ENCODE peak calls at places on chromosomes 11 and 22, in eight cellular contexts. B is foreskin fibroblast, N is H1, T is astrocyte of the spinal cord, O is PC-9, S is HCT116, W is upper lobe of right lung, P is pancreas. J is an unnamed sample.

GRCh38 chr11:17865765-17866428 is 131.3 kb downstream of the KCNC1 start:
- DNase-seq in T (no peak), W (no peak), O (no peak), B (no peak), P (no peak), N (no peak), S (no peak), J (no peak)

GRCh38 chr11:41498726-41499125 is 39.3 kb upstream of the LRRC4C start:
- DNase-seq in P (no peak), N (no peak), B (no peak), S (no peak), T (peak), W (no peak), O (no peak), J (no peak)

GRCh38 chr22:46043339-46043738 is 66.4 kb upstream of the WNT7B start:
- DNase-seq in W (peak), S (no peak), P (no peak), O (no peak), N (no peak), T (no peak), B (no peak), J (no peak)

GRCh38 chr11:110305169-110306018 is 9.0 kb upstream of the RDX start:
- DNase-seq in T (peak), O (peak), N (no peak), B (no peak), S (no peak), P (no peak), W (no peak), J (no peak)

GRCh38 chr11:101478587-101479375 is 105.0 kb downstream of the TRPC6 start:
- DNase-seq in B (peak), S (no peak), W (no peak), T (no peak), N (peak), O (no peak), P (no peak), J (no peak)

GRCh38 chr11:120398184-120398583 is 62.0 kb downstream of the ARHGEF12 start:
- DNase-seq in N (no peak), O (no peak), W (no peak), S (no peak), T (no peak), P (no peak), B (no peak), J (no peak)

GRCh38 chr11:105935791-105936190 is 86.2 kb downstream of the MSANTD4 start:
- DNase-seq in S (peak), W (no peak), T (peak), N (no peak), P (no peak), O (no peak), B (peak), J (peak)

GRCh38 chr11:131889760-131890620 is 519.6 kb downstream of the NTM start:
- DNase-seq in O (no peak), N (no peak), P (no peak), S (no peak), T (peak), W (no peak), B (no peak), J (no peak)

GRCh38 chr22:37043828-37044538 is 7.6 kb upstream of the KCTD17 start:
- DNase-seq in N (no peak), T (no peak), O (peak), B (no peak), W (peak), P (peak), S (peak), J (peak)

GRCh38 chr11:88335284-88335683 is 2.3 kb downstream of the CTSC start:
- DNase-seq in S (no peak), P (no peak), B (no peak), N (no peak), T (no peak), W (no peak), O (no peak), J (no peak)

GRCh38 chr11:107953506-107953905 is 25.3 kb downstream of the RAB39A start:
- DNase-seq in O (no peak), N (no peak), T (no peak), S (no peak), B (no peak), W (no peak), P (no peak), J (no peak)

GRCh38 chr11:66563832-66564231 is 4.6 kb downstream of the CTSF start:
- DNase-seq in O (no peak), W (no peak), P (no peak), N (no peak), S (no peak), B (no peak), T (no peak), J (no peak)

GRCh38 chr11:102761646-102762238 is 18.7 kb downstream of the MMP10 start:
- DNase-seq in P (no peak), W (no peak), S (no peak), O (peak), N (no peak), T (peak), B (no peak), J (no peak)

GRCh38 chr11:66071326-66071870 is 1.3 kb downstream of the PACS1 start:
- DNase-seq in O (no peak), W (no peak), N (no peak), S (no peak), B (no peak), P (no peak), T (no peak), J (no peak)

GRCh38 chr11:2975594-2975993 is 16.5 kb downstream of the NAP1L4 start:
- DNase-seq in N (no peak), T (peak), P (no peak), W (no peak), B (no peak), S (peak), O (no peak), J (peak)

GRCh38 chr11:130217133-130217631 is 57.6 kb downstream of the ST14 start:
- DNase-seq in S (no peak), B (no peak), P (no peak), T (no peak), W (peak), N (peak), O (no peak), J (no peak)

GRCh38 chr22:37370306-37370979 is 56.8 kb downstream of the ELFN2 start:
- DNase-seq in S (no peak), B (no peak), O (no peak), T (no peak), P (no peak), W (peak), N (no peak), J (no peak)

GRCh38 chr22:19149962-19150361 is at the start of gene GSC2:
- DNase-seq in S (no peak), N (peak), B (no peak), P (no peak), T (no peak), O (no peak), W (no peak), J (no peak)

GRCh38 chr22:25232301-25232700 is 12.9 kb downstream of the CRYBB2 start:
- DNase-seq in O (no peak), B (peak), W (no peak), N (no peak), T (no peak), S (no peak), P (no peak), J (no peak)

GRCh38 chr11:110424775-110425444 is 4.8 kb upstream of the FDX1 start:
- DNase-seq in B (no peak), N (no peak), S (no peak), O (no peak), W (no peak), T (no peak), P (no peak), J (no peak)

GRCh38 chr11:78244546-78245315 is 56.0 kb downstream of the USP35 start:
- DNase-seq in P (no peak), W (no peak), T (peak), N (no peak), S (no peak), B (no peak), O (no peak), J (no peak)

GRCh38 chr22:25496396-25497064 is 67.9 kb upstream of the GRK3 start:
- DNase-seq in P (no peak), T (no peak), W (no peak), N (no peak), S (no peak), B (no peak), O (no peak), J (no peak)

GRCh38 chr11:12455938-12456337 is 78.6 kb downstream of the PARVA start:
- DNase-seq in B (peak), T (peak), W (no peak), N (no peak), P (no peak), O (no peak), S (no peak), J (no peak)

GRCh38 chr22:43018615-43019014 is 3.7 kb upstream of the PACSIN2 start:
- DNase-seq in P (no peak), B (no peak), N (no peak), T (no peak), W (no peak), O (no peak), S (no peak), J (no peak)

GRCh38 chr22:46007848-46008261 is 30.9 kb upstream of the WNT7B start:
- DNase-seq in N (no peak), O (no peak), W (peak), T (peak), P (peak), B (peak), S (no peak), J (no peak)

GRCh38 chr22:45597460-45598192 is 74.0 kb upstream of the ATXN10 start:
- DNase-seq in T (no peak), B (no peak), N (no peak), W (no peak), P (peak), O (peak), S (no peak), J (peak)

GRCh38 chr11:75492181-75492820 is 33.4 kb downstream of the GDPD5 start:
- DNase-seq in T (no peak), W (no peak), P (no peak), N (no peak), S (no peak), O (no peak), B (no peak), J (peak)

GRCh38 chr11:135002236-135002635 is 590.2 kb upstream of the B3GAT1 start:
- DNase-seq in W (no peak), N (no peak), P (no peak), S (no peak), O (no peak), T (no peak), B (no peak), J (no peak)

GRCh38 chr11:40183073-40184064 is 1276.1 kb downstream of the LRRC4C start:
- DNase-seq in S (no peak), B (no peak), N (no peak), O (no peak), P (no peak), W (no peak), T (no peak), J (no peak)

GRCh38 chr11:94513091-94513490 is 830 bp downstream of the C11orf97 start:
- DNase-seq in S (no peak), P (no peak), N (no peak), B (no peak), O (no peak), T (no peak), W (no peak), J (no peak)

GRCh38 chr11:10405858-10406592 is 49.0 kb upstream of the AMPD3 start:
- DNase-seq in S (peak), N (no peak), O (peak), B (peak), T (peak), W (no peak), P (peak), J (peak)

GRCh38 chr11:67648140-67648795 is 2.3 kb downstream of the ACY3 start:
- DNase-seq in N (peak), B (no peak), W (peak), T (no peak), O (peak), P (peak), S (peak), J (no peak)

GRCh38 chr11:34356576-34356917 is 1.3 kb downstream of the ABTB2 start:
- DNase-seq in N (no peak), W (peak), O (peak), B (no peak), S (no peak), P (peak), T (peak), J (peak)

GRCh38 chr22:37892566-37893338 is 13.3 kb upstream of the MICALL1 start:
- DNase-seq in P (peak), T (no peak), B (no peak), O (no peak), S (no peak), N (no peak), W (peak), J (no peak)

GRCh38 chr11:75577198-75577597 is 15.1 kb downstream of the SERPINH1 start:
- DNase-seq in W (peak), S (no peak), N (peak), P (no peak), O (no peak), B (no peak), T (no peak), J (peak)

GRCh38 chr22:27747396-27748256 is 53.9 kb downstream of the MN1 start:
- DNase-seq in B (no peak), O (no peak), N (no peak), T (no peak), P (no peak), W (no peak), S (no peak), J (no peak)

GRCh38 chr11:117523680-117524079 is 196.0 kb downstream of the CEP164 start:
- DNase-seq in P (no peak), S (no peak), T (peak), N (no peak), B (peak), O (no peak), W (no peak), J (no peak)

DNA sequence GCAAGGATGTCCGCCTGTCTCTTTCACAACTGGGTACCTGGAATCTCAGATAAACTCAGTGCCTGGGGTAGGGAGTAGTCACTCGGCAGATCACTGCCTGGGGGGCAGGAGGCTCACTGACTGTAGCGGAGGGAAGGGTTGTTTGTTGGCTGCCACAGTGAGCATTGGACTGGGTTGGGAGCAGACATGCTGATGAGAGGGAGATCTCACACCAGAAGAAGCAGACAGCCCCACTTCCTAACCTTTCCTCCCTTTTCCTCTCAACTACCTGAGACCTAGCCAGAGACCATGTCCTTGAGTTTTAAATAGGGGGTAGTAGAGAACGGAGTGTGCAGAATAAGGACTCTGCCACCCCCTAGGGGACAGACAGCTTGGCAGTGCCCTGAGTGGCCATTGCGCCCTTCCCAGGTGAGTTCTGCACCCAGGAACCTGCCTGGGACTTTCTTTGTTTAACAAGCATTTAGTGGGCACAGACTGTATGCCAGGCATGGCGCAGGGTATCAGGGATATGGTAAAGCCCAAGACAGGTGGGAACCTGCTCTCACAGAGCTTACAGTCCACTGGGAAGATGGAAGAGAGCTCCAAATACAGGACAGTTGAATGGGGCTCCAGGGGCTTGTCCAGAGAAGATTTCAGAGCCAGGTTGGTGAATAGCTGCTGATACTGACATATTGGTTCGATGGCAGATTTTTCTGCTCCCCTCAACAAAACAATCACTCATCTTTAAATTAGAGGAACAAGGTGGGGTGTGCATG is 115.7 kb upstream of the NNMT start:
- DNase-seq in N (no peak), B (no peak), O (no peak), P (peak), W (peak), T (no peak), S (no peak), J (peak)
- TF ChIP-seq CTCF in N (peak), B (peak), O (peak), P (peak), W (peak), T (peak), S (peak), J (peak)

DNA sequence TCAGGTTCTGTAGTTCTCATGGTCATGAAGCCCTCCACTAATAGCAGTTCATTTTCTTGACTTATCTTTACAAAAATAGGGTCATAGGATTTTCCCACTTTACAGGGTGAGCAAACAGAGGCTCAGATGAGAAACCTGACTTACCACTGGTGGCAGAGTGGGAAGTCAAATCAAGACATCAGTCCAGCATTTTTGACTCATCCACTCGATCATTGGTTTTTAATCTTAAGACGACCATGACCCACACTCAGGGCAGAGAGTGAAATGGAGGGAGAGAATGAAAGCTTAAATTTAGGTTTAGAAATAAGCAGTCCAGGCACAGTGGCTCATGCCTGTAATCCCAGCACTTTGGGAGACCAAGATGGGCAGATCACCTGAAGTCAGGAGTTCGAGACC is 42.1 kb downstream of the RTL6 start:
- DNase-seq in W (no peak), S (no peak), B (no peak), N (no peak), T (no peak), O (no peak), P (no peak), J (no peak)
- TF ChIP-seq CTCF in W (no peak), S (no peak), B (no peak), N (no peak), T (no peak), O (no peak), P (no peak), J (no peak)

GRCh38 chr11:61174949-61175348 is 13.7 kb upstream of the VPS37C start:
- DNase-seq in B (no peak), W (no peak), O (no peak), N (no peak), T (no peak), S (no peak), P (no peak), J (no peak)

GRCh38 chr11:61172353-61172752 is 11.1 kb upstream of the VPS37C start:
- DNase-seq in N (no peak), S (no peak), P (no peak), O (no peak), T (no peak), W (no peak), B (no peak), J (no peak)

GRCh38 chr11:61174275-61174674 is 13.0 kb upstream of the VPS37C start:
- DNase-seq in B (no peak), W (no peak), N (no peak), S (no peak), T (no peak), O (no peak), P (peak), J (no peak)

GRCh38 chr11:61172888-61173287 is 11.7 kb upstream of the VPS37C start:
- DNase-seq in O (no peak), S (no peak), N (no peak), B (no peak), P (no peak), T (no peak), W (no peak), J (no peak)

GRCh38 chr11:61173456-61173855 is 12.2 kb upstream of the VPS37C start:
- DNase-seq in P (no peak), N (no peak), O (peak), S (no peak), B (peak), W (no peak), T (no peak), J (peak)
- TF ChIP-seq CTCF in P (no peak), N (no peak), O (peak), S (no peak), B (no peak), W (no peak), T (no peak), J (no peak)

GRCh38 chr22:20579273-20580120 is 72.1 kb downstream of the MED15 start:
- DNase-seq in N (no peak), B (no peak), W (no peak), O (no peak), P (no peak), T (no peak), S (no peak), J (no peak)
- TF ChIP-seq CTCF in N (no peak), B (no peak), W (no peak), O (no peak), P (no peak), T (no peak), S (no peak), J (no peak)

GRCh38 chr11:47480762-47481161 is 31.8 kb upstream of the RAPSN start:
- DNase-seq in B (no peak), N (no peak), W (no peak), T (no peak), S (no peak), P (no peak), O (no peak), J (no peak)
- TF ChIP-seq CTCF in B (no peak), N (no peak), W (no peak), T (no peak), S (no peak), P (no peak), O (no peak), J (no peak)

DNA sequence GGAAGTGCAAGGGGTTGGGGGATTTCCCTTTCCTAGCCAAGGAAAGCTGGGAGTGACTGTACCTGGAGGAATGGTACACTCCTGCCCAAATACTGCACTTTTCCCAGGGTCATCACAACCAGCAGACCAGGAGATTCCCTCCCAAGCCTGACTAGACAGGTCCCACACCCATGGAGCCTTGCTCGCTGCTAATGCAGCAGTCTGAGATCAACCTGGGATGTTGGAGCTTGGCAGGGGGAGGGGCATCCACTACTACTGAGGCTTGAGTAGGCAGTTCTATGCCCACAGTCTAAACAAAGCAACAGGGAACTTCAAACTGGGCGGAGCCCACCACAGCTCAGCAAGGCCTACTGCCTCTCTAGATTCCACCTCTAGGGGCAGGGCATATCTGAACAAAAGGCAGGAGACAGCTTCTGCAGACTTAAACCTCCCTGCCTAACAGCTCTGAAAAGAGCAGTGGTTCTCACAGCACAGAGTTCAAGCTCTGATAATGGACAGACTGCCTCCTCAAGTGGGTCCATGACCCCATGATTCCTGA is 58.5 kb downstream of the SLC22A9 start:
- DNase-seq in N (no peak), W (no peak), B (no peak), S (no peak), O (no peak), T (no peak), P (no peak), J (no peak)
- TF ChIP-seq CTCF in N (peak), W (no peak), B (no peak), S (no peak), O (no peak), T (no peak), P (no peak), J (no peak)

DNA sequence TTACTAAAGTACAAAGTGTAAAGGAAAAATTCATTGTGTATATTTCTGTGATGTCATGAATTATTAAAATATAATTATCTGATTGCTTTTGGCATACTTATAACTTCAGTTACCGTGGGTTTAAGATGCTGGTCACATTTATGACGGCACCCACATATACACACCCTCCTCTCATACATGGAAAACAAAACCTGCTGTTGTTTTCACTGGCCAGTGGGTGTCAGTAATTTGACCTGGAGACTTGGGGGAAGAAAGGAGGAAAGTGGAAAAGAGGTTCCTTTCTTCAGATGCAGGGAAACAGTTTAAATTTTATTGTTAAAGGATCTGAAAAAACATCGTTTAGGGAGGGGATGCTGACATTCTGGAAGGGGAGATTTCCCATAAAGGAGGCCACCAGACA is 742 bp upstream of the BBOX1 start:
- DNase-seq in N (no peak), B (no peak), O (no peak), S (no peak), T (no peak), W (no peak), P (no peak), J (no peak)
- TF ChIP-seq CTCF in N (peak), B (peak), O (no peak), S (no peak), T (peak), W (no peak), P (no peak), J (no peak)